ENCODE peak calls at places on chromosomes 3 and 15, in six cellular contexts. C is SW 1271; S is GM23248; A is activated CD8-positive, alpha-beta T cell treated with anti-CD3 and anti-CD28 coated beads for 36 hours; D is T-helper 1 cell; P is activated CD4-positive, CD25-positive, alpha-beta regulatory T cell. Q is an unnamed sample.

GRCh38 chr15:42100021-42100800 is 5.8 kb upstream of the PLA2G4D start:
- DNase-seq in D (no peak), S (no peak), P (no peak), C (no peak), A (no peak), Q (no peak)

GRCh38 chr3:71813704-71814103 is 28.8 kb upstream of the PROK2 start:
- DNase-seq in C (no peak), D (no peak), A (no peak), P (no peak), S (no peak), Q (no peak)

GRCh38 chr3:129663045-129663446 is 56.6 kb upstream of the PLXND1 start:
- DNase-seq in D (no peak), A (no peak), P (no peak), C (peak; percentile 52), S (peak; percentile 47), Q (no peak)

GRCh38 chr15:81642451-81642990 is 268.5 kb upstream of the TMC3 start:
- DNase-seq in A (no peak), D (no peak), P (no peak), S (peak; percentile 2), C (no peak), Q (no peak)

GRCh38 chr3:106282931-106283330 is 414.1 kb upstream of the CBLB start:
- DNase-seq in D (no peak), C (no peak), P (no peak), S (no peak), A (no peak), Q (no peak)

GRCh38 chr15:83982748-83983147 is 252.8 kb upstream of the GOLGA6L4 start:
- DNase-seq in A (no peak), S (no peak), P (no peak), C (no peak), D (no peak), Q (no peak)

GRCh38 chr15:93895976-93896770 is 335.2 kb upstream of the MCTP2 start:
- DNase-seq in C (no peak), S (no peak), D (no peak), P (no peak), A (no peak), Q (no peak)

GRCh38 chr15:38197553-38197952 is 55.1 kb upstream of the SPRED1 start:
- DNase-seq in D (no peak), P (no peak), S (no peak), A (no peak), C (no peak), Q (no peak)

GRCh38 chr3:45041666-45042065 is 15.6 kb downstream of the CLEC3B start:
- DNase-seq in S (no peak), P (no peak), C (no peak), D (no peak), A (no peak), Q (peak; percentile 29)

GRCh38 chr3:161914703-161915102 is 418.1 kb downstream of the OTOL1 start:
- DNase-seq in D (no peak), C (no peak), P (no peak), S (peak; percentile 68), A (no peak), Q (peak; percentile 10)

GRCh38 chr3:63975705-63976104 is 47.6 kb downstream of the PSMD6 start:
- DNase-seq in D (no peak), C (no peak), S (peak; percentile 57), P (no peak), A (no peak), Q (no peak)

GRCh38 chr3:133273346-133273745 is 126.5 kb upstream of the BFSP2 start:
- DNase-seq in P (no peak), C (no peak), A (no peak), D (no peak), S (no peak), Q (no peak)

GRCh38 chr3:99836681-99837080 is 19.0 kb downstream of the CMSS1 start:
- DNase-seq in P (no peak), C (no peak), D (no peak), A (no peak), S (no peak), Q (no peak)

GRCh38 chr3:150142936-150143335 is 172.2 kb upstream of the PFN2 start:
- DNase-seq in P (no peak), C (no peak), D (no peak), S (no peak), A (no peak), Q (no peak)